ENCODE peak calls at places on chromosomes 12 and 14, in eight cellular contexts. D is AG09309, B is kidney, J is aorta, L is cardiac fibroblast, I is H7, H is HFF-Myc, G is esophagus muscularis mucosa. V is an unnamed sample.

GRCh38 chr12:113880337-113880736 is 85.8 kb downstream of the RBM19 start:
- DNase-seq in B (no peak), D (no peak), H (no peak), I (no peak), G (no peak), J (no peak), L (no peak), V (no peak)

GRCh38 chr14:99320621-99321235 is 48.7 kb upstream of the BCL11B start:
- DNase-seq in D (no peak), I (no peak), B (no peak), J (peak; percentile 62), L (no peak), G (peak; percentile 57), H (no peak), V (no peak)

GRCh38 chr14:104370256-104370870 is 209.2 kb upstream of the C14orf180 start:
- DNase-seq in D (no peak), J (peak; percentile 45), B (peak; percentile 68), H (no peak), L (no peak), I (peak; percentile 90), G (no peak), V (no peak)

GRCh38 chr14:67343601-67344230 is 15.9 kb downstream of the ATP6V1D start:
- DNase-seq in L (peak; percentile 44), D (no peak), G (no peak), I (no peak), B (no peak), H (no peak), J (no peak), V (no peak)

GRCh38 chr12:49954863-49955830 is 4.6 kb downstream of the AQP2 start:
- DNase-seq in J (peak; percentile 74), H (no peak), I (peak; percentile 80), D (no peak), G (no peak), L (no peak), B (peak; percentile 77), V (no peak)

GRCh38 chr12:91972896-91973295 is 172.8 kb downstream of the BTG1 start:
- DNase-seq in B (no peak), G (no peak), J (no peak), L (no peak), D (no peak), H (no peak), I (no peak), V (no peak)

GRCh38 chr12:127780881-127781280 is 486.1 kb upstream of the TMEM132C start:
- DNase-seq in H (no peak), G (no peak), L (no peak), B (no peak), I (no peak), J (no peak), D (no peak), V (no peak)

GRCh38 chr12:50021071-50021470 is 4.2 kb downstream of the RACGAP1 start:
- DNase-seq in H (no peak), I (no peak), J (no peak), D (no peak), G (no peak), L (no peak), B (no peak), V (no peak)

GRCh38 chr12:1877169-1877878 is 41.1 kb downstream of the CACNA2D4 start:
- DNase-seq in G (peak; percentile 80), L (no peak), J (no peak), D (no peak), I (no peak), B (no peak), H (no peak), V (no peak)

GRCh38 chr12:58106185-58106584 is 164.8 kb downstream of the ATP23 start:
- DNase-seq in B (no peak), I (no peak), H (no peak), G (no peak), L (no peak), J (no peak), D (no peak), V (no peak)

GRCh38 chr12:15494329-15495046 is 172.2 kb downstream of the PTPRO start:
- DNase-seq in B (no peak), I (no peak), H (no peak), D (no peak), G (no peak), J (no peak), L (no peak), V (no peak)

DNA sequence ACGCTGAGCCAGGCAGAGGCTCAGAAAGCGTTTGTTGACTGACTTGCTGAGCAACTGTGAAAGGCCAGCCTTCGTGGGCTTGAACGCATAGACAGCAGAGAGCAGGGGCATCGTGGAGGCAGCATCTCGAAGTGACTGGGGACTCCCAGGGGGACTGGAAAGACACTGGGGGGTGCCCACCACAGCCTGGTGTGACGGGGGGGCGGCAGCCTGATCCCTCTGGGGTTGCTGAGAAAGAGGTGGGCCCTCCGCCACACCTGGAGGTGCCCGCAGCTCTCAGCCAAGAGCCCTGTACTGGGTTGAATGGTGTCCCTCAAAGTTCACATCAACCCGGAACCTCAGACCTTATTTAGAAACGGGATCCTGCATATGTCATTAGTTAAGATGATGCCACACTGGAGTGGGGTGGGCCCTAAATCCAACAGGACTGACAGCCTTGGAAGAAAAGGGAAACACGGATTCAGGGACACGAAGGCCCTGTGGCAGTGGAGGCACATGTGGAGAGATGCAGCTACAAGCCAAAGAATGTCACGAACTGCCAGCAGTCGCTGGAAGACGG is 84.6 kb downstream of the RFLNA start:
- DNase-seq in L (no peak), I (no peak), H (no peak), G (no peak), D (no peak), J (no peak), B (no peak), V (no peak)
- H3K4me3 ChIP-seq in L (no peak overlapping the region), I (no peak overlapping the region), H (no peak overlapping the region), G (no peak overlapping the region), D (no peak overlapping the region), J (no peak overlapping the region), B (no peak overlapping the region), V (no peak overlapping the region)

DNA sequence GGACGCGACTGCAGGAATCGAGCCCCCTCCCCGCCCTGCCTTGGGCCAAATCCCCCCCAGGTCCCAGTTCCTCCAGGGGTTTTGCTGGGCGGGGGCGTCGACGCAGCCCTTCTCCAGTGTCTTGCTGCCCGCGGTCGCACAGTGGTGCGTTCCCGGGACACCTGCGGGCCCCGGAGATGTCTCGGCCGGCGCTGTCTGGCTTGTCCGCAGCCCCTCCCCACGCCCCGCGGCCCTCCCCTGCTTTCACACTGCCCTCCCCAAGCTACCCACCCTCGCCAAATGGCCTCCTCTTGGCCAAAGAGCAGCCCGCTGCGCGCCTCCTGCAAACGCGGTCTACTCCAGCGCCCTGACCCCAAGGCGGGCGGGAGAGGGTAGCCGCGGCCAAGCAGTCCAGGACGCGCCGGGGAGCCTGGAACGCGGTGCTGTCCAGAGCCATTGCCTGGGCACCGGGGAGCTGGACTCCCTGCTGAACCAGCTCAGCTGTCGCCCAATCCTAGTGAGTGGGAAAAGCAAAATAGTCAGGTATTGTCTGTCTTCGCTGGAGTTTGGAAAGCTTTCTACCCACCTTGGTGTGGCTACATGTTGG is 122.0 kb downstream of the AACS start:
- DNase-seq in D (no peak), I (peak; percentile 69), J (no peak), H (no peak), L (peak; percentile 25), B (peak; percentile 71), G (no peak), V (no peak)
- H3K4me3 ChIP-seq in D (peak overlapping the region; percentile 51), I (peak overlapping the region; percentile 60), J (peak overlapping the region; percentile 53), H (no peak overlapping the region), L (peak overlapping the region; percentile 36), B (no peak overlapping the region), G (peak overlapping the region; percentile 55), V (no peak overlapping the region)

DNA sequence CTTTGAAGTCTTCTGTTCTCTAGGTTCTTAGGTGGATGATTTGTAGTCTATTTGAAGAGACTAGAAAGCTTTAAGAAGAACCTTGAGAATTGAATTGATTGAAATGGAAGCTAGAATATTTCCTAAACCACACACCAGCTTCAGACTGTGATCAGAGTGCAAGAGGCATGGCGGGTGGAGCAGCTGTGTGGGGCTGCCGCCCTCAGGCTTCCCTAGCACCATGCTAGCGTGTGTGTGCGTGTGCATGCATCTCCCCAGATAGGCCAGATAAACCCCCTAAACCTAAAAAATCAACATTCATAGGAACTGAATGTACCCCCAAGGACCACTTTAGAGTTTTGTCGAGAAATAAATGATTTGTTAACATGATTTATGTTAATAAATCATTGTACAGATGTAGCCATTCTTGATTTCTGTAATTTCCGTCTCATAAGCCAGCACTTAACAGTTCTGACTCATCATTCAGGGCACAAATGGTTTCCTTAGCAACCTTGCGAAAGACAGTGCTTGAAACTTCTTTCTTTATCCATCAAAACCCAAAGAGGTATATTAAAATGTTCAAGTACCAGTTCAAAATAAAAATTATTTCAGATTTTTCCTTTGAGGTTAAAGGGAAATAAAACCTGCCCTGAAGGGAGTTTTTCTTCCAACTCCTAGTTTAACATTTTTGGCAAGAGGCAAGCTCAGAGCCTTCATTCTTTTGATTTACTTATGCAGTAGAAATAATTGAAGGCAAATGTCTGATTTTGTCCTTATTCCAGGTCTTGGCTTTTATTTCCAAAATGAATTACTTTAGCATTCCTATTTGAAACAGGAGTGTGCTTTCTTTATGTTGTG is 206.2 kb upstream of the RGS6 start:
- DNase-seq in J (no peak), D (no peak), L (peak; percentile 87), G (no peak), I (no peak), B (no peak), H (peak; percentile 58), V (no peak)
- H3K4me3 ChIP-seq in J (no peak overlapping the region), D (no peak overlapping the region), L (no peak overlapping the region), G (no peak overlapping the region), I (no peak overlapping the region), B (no peak overlapping the region), H (no peak overlapping the region), V (no peak overlapping the region)

GRCh38 chr12:121579190-121579791 is 1.5 kb downstream of the KDM2B start:
- DNase-seq in L (peak; percentile 17), D (no peak), J (peak; percentile 79), I (peak; percentile 76), H (no peak), G (no peak), B (peak; percentile 85), V (peak; percentile 70)

GRCh38 chr12:121578230-121579189 is 2.3 kb downstream of the KDM2B start:
- DNase-seq in D (no peak), H (no peak), J (peak; percentile 79), G (no peak), L (peak; percentile 22), I (peak; percentile 79), B (peak; percentile 80), V (no peak)

GRCh38 chr12:121575952-121576615 is 4.7 kb downstream of the KDM2B start:
- DNase-seq in L (peak; percentile 18), J (no peak), I (no peak), D (no peak), G (no peak), H (no peak), B (no peak), V (no peak)

GRCh38 chr12:121576851-121577391 is 3.9 kb downstream of the KDM2B start:
- DNase-seq in H (peak; percentile 69), B (no peak), G (no peak), I (peak; percentile 88), J (no peak), D (peak; percentile 65), L (peak; percentile 89), V (no peak)

DNA sequence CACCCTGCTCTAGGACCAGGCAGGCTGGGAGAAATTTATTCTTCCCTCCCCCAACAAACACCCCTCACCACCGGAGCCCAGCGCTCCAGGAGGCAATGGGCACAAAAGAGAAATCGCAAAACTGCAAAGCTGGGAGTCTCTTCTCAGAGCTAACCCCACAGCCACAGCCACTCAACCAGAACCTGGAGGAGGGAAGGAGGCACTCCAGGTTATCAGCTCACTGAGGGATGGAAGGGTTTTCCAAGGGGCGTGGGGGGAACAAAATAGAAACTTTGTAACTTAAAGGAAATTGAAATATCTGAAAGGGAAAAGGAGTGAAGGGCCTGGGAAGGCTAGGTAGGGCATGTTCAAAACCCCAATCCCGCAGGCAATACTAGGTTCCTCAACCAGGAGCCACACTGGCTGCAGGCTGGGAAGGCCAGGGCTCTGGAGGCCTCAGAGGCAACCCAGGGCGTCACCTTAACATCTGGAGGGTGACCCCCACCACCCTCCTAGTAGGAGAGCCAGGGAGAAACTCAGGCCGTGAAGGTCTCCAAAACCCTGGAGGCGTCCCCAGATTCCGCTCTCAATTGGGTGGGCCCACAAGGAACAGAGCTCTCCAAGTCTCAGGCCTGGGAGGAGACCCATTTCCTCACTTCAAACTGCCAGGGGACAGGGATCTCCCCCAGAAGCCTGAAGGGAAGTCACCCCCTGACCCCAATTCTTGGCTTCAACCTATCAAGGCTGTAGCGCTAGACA is 3.2 kb downstream of the KDM2B start:
- DNase-seq in J (no peak), I (peak; percentile 54), L (no peak), G (no peak), H (no peak), B (no peak), D (no peak), V (no peak)
- H3K4me3 ChIP-seq in J (no peak overlapping the region), I (peak overlapping the region; percentile 83), L (peak overlapping the region; percentile 28), G (peak overlapping the region; percentile 90), H (peak overlapping the region; percentile 45), B (peak overlapping the region; percentile 60), D (peak overlapping the region; percentile 70), V (peak overlapping the region; percentile 53)